ENCODE peak calls at places on chromosome 7, in five cellular contexts. One of them, this sample, is unnamed.

GRCh38 chr7:73701357-73701995 is 18.0 kb downstream of the STX1A start:
- DNase-seq in CD4-positive, alpha-beta memory T cell: no peak
- DNase-seq in brain microvascular endothelial cell: peak
- DNase-seq in choroid plexus epithelial cell: peak
- DNase-seq in cardiac fibroblast: peak
- DNase-seq in this sample: peak

GRCh38 chr7:4513450-4513849 is 168.6 kb upstream of the FOXK1 start:
- DNase-seq in CD4-positive, alpha-beta memory T cell: no peak
- DNase-seq in brain microvascular endothelial cell: no peak
- DNase-seq in choroid plexus epithelial cell: no peak
- DNase-seq in cardiac fibroblast: no peak
- DNase-seq in this sample: no peak

GRCh38 chr7:132248841-132249590 is 327.3 kb downstream of the PLXNA4 start:
- DNase-seq in CD4-positive, alpha-beta memory T cell: no peak
- DNase-seq in brain microvascular endothelial cell: no peak
- DNase-seq in choroid plexus epithelial cell: no peak
- DNase-seq in cardiac fibroblast: no peak
- DNase-seq in this sample: no peak

GRCh38 chr7:100983451-100984187 is 14.3 kb downstream of the MUC12 start:
- DNase-seq in CD4-positive, alpha-beta memory T cell: no peak
- DNase-seq in brain microvascular endothelial cell: peak
- DNase-seq in choroid plexus epithelial cell: peak
- DNase-seq in cardiac fibroblast: peak
- DNase-seq in this sample: peak

GRCh38 chr7:25611196-25611595 is 382.9 kb upstream of the NPVF start:
- DNase-seq in CD4-positive, alpha-beta memory T cell: no peak
- DNase-seq in brain microvascular endothelial cell: peak
- DNase-seq in choroid plexus epithelial cell: peak
- DNase-seq in cardiac fibroblast: no peak
- DNase-seq in this sample: no peak

GRCh38 chr7:128738570-128739047 is 550 bp upstream of the CALU start:
- DNase-seq in CD4-positive, alpha-beta memory T cell: no peak
- DNase-seq in brain microvascular endothelial cell: no peak
- DNase-seq in choroid plexus epithelial cell: no peak
- DNase-seq in cardiac fibroblast: no peak
- DNase-seq in this sample: no peak

GRCh38 chr7:158856883-158857668 is 718 bp downstream of the DYNC2I1 start:
- DNase-seq in CD4-positive, alpha-beta memory T cell: no peak
- DNase-seq in brain microvascular endothelial cell: no peak
- DNase-seq in choroid plexus epithelial cell: no peak
- DNase-seq in cardiac fibroblast: no peak
- DNase-seq in this sample: no peak

GRCh38 chr7:79854621-79855020 is 280.0 kb upstream of the GNAI1 start:
- DNase-seq in CD4-positive, alpha-beta memory T cell: no peak
- DNase-seq in brain microvascular endothelial cell: no peak
- DNase-seq in choroid plexus epithelial cell: no peak
- DNase-seq in cardiac fibroblast: no peak
- DNase-seq in this sample: no peak

GRCh38 chr7:87075671-87076404 is 16.4 kb upstream of the ELAPOR2 start:
- DNase-seq in CD4-positive, alpha-beta memory T cell: no peak
- DNase-seq in brain microvascular endothelial cell: no peak
- DNase-seq in choroid plexus epithelial cell: no peak
- DNase-seq in cardiac fibroblast: no peak
- DNase-seq in this sample: no peak

GRCh38 chr7:46545790-46546189 is 624.7 kb upstream of the IGFBP3 start:
- DNase-seq in CD4-positive, alpha-beta memory T cell: no peak
- DNase-seq in brain microvascular endothelial cell: peak
- DNase-seq in choroid plexus epithelial cell: peak
- DNase-seq in cardiac fibroblast: peak
- DNase-seq in this sample: peak

GRCh38 chr7:107327986-107328569 is 141.8 kb upstream of the GPR22 start:
- DNase-seq in CD4-positive, alpha-beta memory T cell: no peak
- DNase-seq in brain microvascular endothelial cell: peak
- DNase-seq in choroid plexus epithelial cell: peak
- DNase-seq in cardiac fibroblast: peak
- DNase-seq in this sample: no peak

GRCh38 chr7:50828801-50829200 is 46.1 kb upstream of the GRB10 start:
- DNase-seq in CD4-positive, alpha-beta memory T cell: no peak
- DNase-seq in brain microvascular endothelial cell: no peak
- DNase-seq in choroid plexus epithelial cell: no peak
- DNase-seq in cardiac fibroblast: peak
- DNase-seq in this sample: no peak

GRCh38 chr7:155469311-155470185 is 11.6 kb downstream of the EN2 start:
- DNase-seq in CD4-positive, alpha-beta memory T cell: no peak
- DNase-seq in brain microvascular endothelial cell: no peak
- DNase-seq in choroid plexus epithelial cell: no peak
- DNase-seq in cardiac fibroblast: no peak
- DNase-seq in this sample: no peak

GRCh38 chr7:155466142-155466813 is 8.3 kb downstream of the EN2 start:
- DNase-seq in CD4-positive, alpha-beta memory T cell: no peak
- DNase-seq in brain microvascular endothelial cell: no peak
- DNase-seq in choroid plexus epithelial cell: no peak
- DNase-seq in cardiac fibroblast: no peak
- DNase-seq in this sample: no peak

GRCh38 chr7:155470186-155470487 is 12.2 kb downstream of the EN2 start:
- DNase-seq in CD4-positive, alpha-beta memory T cell: no peak
- DNase-seq in brain microvascular endothelial cell: no peak
- DNase-seq in choroid plexus epithelial cell: no peak
- DNase-seq in cardiac fibroblast: no peak
- DNase-seq in this sample: no peak

GRCh38 chr7:155466814-155467675 is 9.1 kb downstream of the EN2 start:
- DNase-seq in CD4-positive, alpha-beta memory T cell: no peak
- DNase-seq in brain microvascular endothelial cell: no peak
- DNase-seq in choroid plexus epithelial cell: no peak
- DNase-seq in cardiac fibroblast: no peak
- DNase-seq in this sample: no peak

DNA sequence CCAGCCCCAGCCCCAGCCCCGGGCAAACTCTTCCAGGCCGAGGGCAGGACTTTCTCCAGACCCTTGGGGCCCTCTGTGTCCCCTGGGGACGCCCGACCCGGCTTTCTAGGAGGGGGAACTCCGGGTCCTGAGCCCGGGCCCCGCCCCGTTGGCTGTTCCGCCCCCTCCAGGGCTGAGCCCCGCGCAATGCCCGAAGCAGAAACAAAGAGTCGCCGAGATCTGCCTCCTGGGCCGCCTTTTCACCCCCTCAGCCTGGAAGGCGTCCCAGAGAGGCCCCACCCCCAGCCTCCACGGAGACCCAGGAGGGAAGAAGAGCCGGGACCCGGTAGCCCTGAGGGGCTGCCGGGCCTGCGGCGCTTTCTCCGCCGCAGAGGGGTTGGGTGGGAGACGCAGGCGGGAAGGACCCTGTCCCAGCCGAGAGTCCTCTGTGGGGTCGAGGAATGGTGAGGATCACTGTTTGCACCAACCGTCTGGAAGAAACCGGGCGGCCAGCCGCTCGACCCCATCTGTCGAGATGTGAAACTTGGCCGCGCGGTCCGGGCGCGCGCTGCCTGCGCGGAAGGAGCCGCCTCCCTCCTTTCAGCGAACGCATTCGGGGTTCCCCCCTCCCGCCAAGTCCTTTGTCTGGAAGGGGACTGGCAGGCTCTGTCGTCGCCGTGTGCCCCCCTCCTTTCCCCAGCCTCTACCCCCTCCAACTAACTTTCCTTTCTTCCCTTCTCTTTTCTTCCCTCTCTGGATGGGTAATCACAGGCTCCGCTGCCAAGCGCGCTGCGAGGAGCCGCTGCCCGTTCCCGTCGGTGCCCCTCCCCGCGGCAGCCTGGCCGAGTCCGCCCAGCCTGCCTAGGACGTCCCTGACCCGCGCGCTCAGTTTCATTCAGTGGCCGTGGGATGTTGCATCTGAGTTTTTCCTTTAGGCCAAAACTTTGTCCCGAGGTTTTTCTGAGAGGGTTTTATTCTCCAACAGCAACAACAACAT is 10.2 kb downstream of the EN2 start:
- DNase-seq in CD4-positive, alpha-beta memory T cell: no peak
- DNase-seq in brain microvascular endothelial cell: no peak
- DNase-seq in choroid plexus epithelial cell: no peak
- DNase-seq in cardiac fibroblast: no peak
- DNase-seq in this sample: no peak
- H3K4me3 ChIP-seq in CD4-positive, alpha-beta memory T cell: no peak
- H3K4me3 ChIP-seq in brain microvascular endothelial cell: no peak
- H3K4me3 ChIP-seq in choroid plexus epithelial cell: no peak
- H3K4me3 ChIP-seq in cardiac fibroblast: peak
- H3K4me3 ChIP-seq in this sample: no peak

GRCh38 chr7:150754950-150755349 is 17.7 kb downstream of the GIMAP5 start:
- DNase-seq in CD4-positive, alpha-beta memory T cell: no peak
- DNase-seq in brain microvascular endothelial cell: no peak
- DNase-seq in choroid plexus epithelial cell: no peak
- DNase-seq in cardiac fibroblast: no peak
- DNase-seq in this sample: no peak
- H3K4me3 ChIP-seq in CD4-positive, alpha-beta memory T cell: peak
- H3K4me3 ChIP-seq in brain microvascular endothelial cell: no peak
- H3K4me3 ChIP-seq in choroid plexus epithelial cell: no peak
- H3K4me3 ChIP-seq in cardiac fibroblast: no peak
- H3K4me3 ChIP-seq in this sample: no peak

DNA sequence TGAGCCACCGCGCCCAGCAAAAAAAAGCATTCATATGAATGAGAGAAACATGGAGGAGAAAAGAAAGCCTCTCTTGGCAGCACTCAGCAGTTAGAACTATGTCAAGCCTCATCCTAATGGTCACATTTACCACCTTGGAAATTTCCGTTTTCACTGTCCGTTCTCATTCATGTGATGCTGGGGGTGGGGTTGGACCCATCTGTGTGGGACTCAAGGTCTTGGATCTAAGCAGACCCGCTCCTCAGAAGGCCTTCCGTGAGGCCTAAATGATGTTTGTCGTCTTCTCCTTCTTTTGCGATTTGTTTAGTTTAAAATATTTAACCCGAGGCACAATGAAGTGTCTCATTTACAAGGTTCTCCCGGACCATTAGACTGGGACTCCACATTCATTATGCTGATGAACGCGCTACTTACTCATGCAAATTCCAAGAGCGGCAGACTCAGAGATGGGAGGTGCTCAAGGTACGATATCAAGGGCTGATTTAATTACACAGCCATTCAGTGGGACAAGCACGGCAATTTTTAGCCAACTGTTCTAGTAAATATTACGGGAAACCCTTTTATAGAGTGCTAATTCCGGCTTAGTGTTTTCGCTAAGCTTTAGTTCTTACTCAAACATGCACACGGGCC is 109.1 kb upstream of the EFCAB10 start:
- DNase-seq in CD4-positive, alpha-beta memory T cell: no peak
- DNase-seq in brain microvascular endothelial cell: no peak
- DNase-seq in choroid plexus epithelial cell: no peak
- DNase-seq in cardiac fibroblast: no peak
- DNase-seq in this sample: no peak
- H3K4me3 ChIP-seq in CD4-positive, alpha-beta memory T cell: peak
- H3K4me3 ChIP-seq in brain microvascular endothelial cell: no peak
- H3K4me3 ChIP-seq in choroid plexus epithelial cell: no peak
- H3K4me3 ChIP-seq in cardiac fibroblast: peak
- H3K4me3 ChIP-seq in this sample: peak

DNA sequence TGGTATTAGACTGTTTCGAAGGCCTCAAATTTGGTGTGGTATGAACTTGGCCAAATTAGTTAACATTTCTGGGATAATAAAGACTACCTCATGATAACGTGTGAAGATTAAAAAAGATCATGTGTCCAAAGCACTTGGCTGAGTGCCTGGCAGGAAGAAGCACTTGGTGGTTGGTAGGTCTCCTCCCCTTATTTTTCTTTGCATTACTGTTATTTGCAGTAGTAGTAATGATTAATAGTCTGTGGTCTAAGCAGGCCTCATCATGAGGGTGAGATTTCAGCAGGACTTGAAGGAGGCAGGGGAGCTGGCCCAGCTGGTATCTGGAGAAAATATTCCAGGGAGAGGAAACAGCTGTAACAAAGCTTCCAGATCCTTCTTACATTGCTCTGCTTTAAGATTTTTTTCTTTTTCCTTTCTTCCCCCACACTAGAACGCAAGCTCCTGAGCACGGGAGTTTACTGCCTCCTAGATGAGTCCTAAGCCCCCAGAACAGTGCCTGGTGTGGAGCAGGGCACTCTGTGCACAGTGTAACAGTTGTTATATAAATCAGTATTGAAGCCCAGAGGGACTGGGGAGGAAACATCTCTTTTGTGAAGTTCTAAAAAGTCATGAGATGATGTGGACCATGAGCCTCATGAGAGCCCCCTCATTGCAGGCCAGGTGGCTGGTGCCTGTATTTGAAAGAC is 31.0 kb upstream of the RHEB start:
- DNase-seq in CD4-positive, alpha-beta memory T cell: no peak
- DNase-seq in brain microvascular endothelial cell: peak
- DNase-seq in choroid plexus epithelial cell: peak
- DNase-seq in cardiac fibroblast: peak
- DNase-seq in this sample: peak
- H3K4me3 ChIP-seq in CD4-positive, alpha-beta memory T cell: no peak
- H3K4me3 ChIP-seq in brain microvascular endothelial cell: no peak
- H3K4me3 ChIP-seq in choroid plexus epithelial cell: no peak
- H3K4me3 ChIP-seq in cardiac fibroblast: no peak
- H3K4me3 ChIP-seq in this sample: no peak